ENCODE peak calls at places on chromosomes 1 and 21, in eight cellular contexts. F is activated T-cell treated with anti-CD3 and anti-CD28 coated beads for 1 hour; T is Caki2; Q is colonic mucosa; U is HuH-7.5; L is CD8-positive, alpha-beta T cell; X is ACHN; Y is psoas muscle. Z is an unnamed sample.

GRCh38 chr1:19013826-19014548 is 57.5 kb upstream of the IFFO2 start:
- DNase-seq in T (peak; percentile 89), Q (peak; percentile 76), F (no peak), U (no peak), X (peak; percentile 30), Y (no peak), L (no peak), Z (no peak)

GRCh38 chr1:54051936-54052469 is 1.0 kb downstream of the TMEM59 start:
- DNase-seq in X (peak; percentile 5), Q (peak; percentile 67), L (no peak), U (no peak), T (no peak), F (no peak), Y (no peak), Z (no peak)

GRCh38 chr1:19074361-19074901 is 118.0 kb upstream of the IFFO2 start:
- DNase-seq in Y (no peak), X (no peak), F (peak; percentile 42), Q (no peak), T (no peak), U (no peak), L (peak; percentile 39), Z (no peak)

GRCh38 chr1:231869364-231869763 is 242.8 kb downstream of the DISC1 start:
- DNase-seq in Q (no peak), Y (no peak), L (no peak), U (no peak), X (no peak), F (no peak), T (no peak), Z (no peak)

GRCh38 chr1:150696590-150696989 is 364 bp downstream of the GOLPH3L start:
- DNase-seq in Q (no peak), Y (no peak), F (no peak), L (no peak), U (no peak), X (peak; percentile 26), T (no peak), Z (no peak)

GRCh38 chr1:155141799-155142198 is 1.5 kb upstream of the DPM3 start:
- DNase-seq in F (no peak), Y (no peak), Q (no peak), T (no peak), L (no peak), X (no peak), U (no peak), Z (no peak)

GRCh38 chr1:6984996-6985395 is 199.7 kb downstream of the CAMTA1 start:
- DNase-seq in Q (no peak), F (no peak), Y (no peak), U (no peak), T (no peak), X (no peak), L (no peak), Z (no peak)

GRCh38 chr1:225318706-225319575 is 108.9 kb downstream of the LBR start:
- DNase-seq in L (no peak), U (peak; percentile 32), Q (peak; percentile 59), Y (no peak), X (peak; percentile 73), T (peak; percentile 41), F (peak; percentile 4), Z (no peak)

GRCh38 chr1:225973158-225973557 is 26.0 kb downstream of the SDE2 start:
- DNase-seq in Q (peak; percentile 82), X (peak; percentile 49), Y (peak; percentile 3), U (no peak), L (no peak), F (no peak), T (peak; percentile 63), Z (no peak)

GRCh38 chr21:44087426-44088400 is 19.5 kb upstream of the PWP2 start:
- DNase-seq in F (no peak), U (no peak), X (no peak), Y (no peak), T (no peak), Q (peak; percentile 29), L (no peak), Z (no peak)

GRCh38 chr1:30536530-30536929 is 186.9 kb downstream of the MATN1 start:
- DNase-seq in U (no peak), F (no peak), T (no peak), X (no peak), Q (no peak), L (no peak), Y (no peak), Z (no peak)

GRCh38 chr1:109249654-109250401 is 489 bp downstream of the CELSR2 start:
- DNase-seq in U (no peak), L (no peak), T (no peak), Y (peak; percentile 56), F (no peak), X (no peak), Q (no peak), Z (no peak)

GRCh38 chr1:220956861-220957605 is 77.8 kb downstream of the HLX start:
- DNase-seq in F (no peak), Q (no peak), L (no peak), U (no peak), Y (no peak), X (no peak), T (peak; percentile 55), Z (no peak)

Z was measured in WTC11.